ENCODE peak calls at places on chromosomes 3 and 15, in four cellular contexts. S, K, X and B are unnamed samples.

GRCh38 chr3:113743006-113743639 is 2.9 kb downstream of the NAA50 start:
- DNase-seq in S (no peak), K (no peak), X (no peak), B (no peak)

GRCh38 chr3:141486416-141486734 is 452 bp upstream of the RASA2 start:
- DNase-seq in S (no peak), K (peak; percentile 56), X (no peak), B (peak; percentile 10)

GRCh38 chr3:47441796-47442551 is 33.8 kb downstream of the SCAP start:
- DNase-seq in S (no peak), K (peak; percentile 63), X (no peak), B (no peak)

GRCh38 chr3:84318273-84318809 is 640.4 kb upstream of the CADM2 start:
- DNase-seq in S (no peak), K (no peak), X (no peak), B (no peak)

GRCh38 chr15:63499611-63500010 is 4.8 kb upstream of the USP3 start:
- DNase-seq in S (no peak), K (no peak), X (no peak), B (no peak)

GRCh38 chr3:50617096-50617791 is at the start of gene MAPKAPK3:
- DNase-seq in S (no peak), K (peak; percentile 29), X (no peak), B (no peak)

GRCh38 chr3:28915711-28916481 is 365.0 kb upstream of the RBMS3 start:
- DNase-seq in S (no peak), K (no peak), X (no peak), B (peak; percentile 39)

GRCh38 chr3:159856496-159857098 is 132.0 kb upstream of the IL12A start:
- DNase-seq in S (no peak), K (no peak), X (no peak), B (no peak)

GRCh38 chr3:55690746-55691540 is 203.8 kb upstream of the WNT5A start:
- DNase-seq in S (peak; percentile 42), K (no peak), X (no peak), B (peak; percentile 36)

GRCh38 chr3:33883538-33884203 is 85.2 kb downstream of the PDCD6IP start:
- DNase-seq in S (no peak), K (peak; percentile 39), X (peak; percentile 40), B (no peak)

GRCh38 chr3:120062474-120062873 is 31.8 kb downstream of the GSK3B start:
- DNase-seq in S (no peak), K (no peak), X (no peak), B (no peak)

GRCh38 chr3:65685621-65686020 is 353.1 kb downstream of the MAGI1 start:
- DNase-seq in S (no peak), K (peak; percentile 7), X (no peak), B (no peak)

GRCh38 chr3:24493951-24494615 is 567 bp downstream of the THRB start:
- DNase-seq in S (no peak), K (peak; percentile 71), X (peak; percentile 64), B (peak; percentile 43)

GRCh38 chr3:156216852-156217251 is 96.5 kb downstream of the KCNAB1 start:
- DNase-seq in S (no peak), K (peak; percentile 75), X (no peak), B (no peak)

GRCh38 chr3:17151598-17152373 is 267.0 kb downstream of the PLCL2 start:
- DNase-seq in S (peak; percentile 92), K (no peak), X (peak; percentile 46), B (no peak)

GRCh38 chr3:13708871-13709595 is 160.1 kb downstream of the FBLN2 start:
- DNase-seq in S (no peak), K (no peak), X (no peak), B (no peak)

GRCh38 chr3:8443829-8444791 is 57.5 kb upstream of the LMCD1 start:
- DNase-seq in S (no peak), K (peak; percentile 99), X (no peak), B (peak; percentile 50)

GRCh38 chr3:112653209-112653871 is 12.4 kb upstream of the CCDC80 start:
- DNase-seq in S (no peak), K (no peak), X (no peak), B (no peak)

GRCh38 chr3:122392868-122393844 is 9.2 kb downstream of the FAM162A start:
- DNase-seq in S (no peak), K (peak; percentile 47), X (peak; percentile 14), B (peak; percentile 36)

GRCh38 chr15:40691737-40692136 is 3.2 kb upstream of the RAD51 start:
- DNase-seq in S (no peak), K (peak; percentile 21), X (no peak), B (no peak)

GRCh38 chr3:10738688-10739372 is 77.2 kb upstream of the SLC6A11 start:
- DNase-seq in S (no peak), K (peak; percentile 38), X (peak; percentile 75), B (peak; percentile 75)

GRCh38 chr3:5226783-5227182 is 39.3 kb downstream of the EDEM1 start:
- DNase-seq in S (no peak), K (peak; percentile 5), X (peak; percentile 41), B (no peak)

GRCh38 chr15:31308185-31308639 is 18.4 kb upstream of the KLF13 start:
- DNase-seq in S (no peak), K (no peak), X (no peak), B (no peak)

GRCh38 chr15:99312228-99312627 is 60.9 kb downstream of the LRRC28 start:
- DNase-seq in S (no peak), K (no peak), X (no peak), B (no peak)

GRCh38 chr3:143433787-143434378 is 314.3 kb downstream of the CHST2 start:
- DNase-seq in S (no peak), K (peak; percentile 4), X (peak; percentile 19), B (peak; percentile 25)

GRCh38 chr15:59232476-59232875 is 25.8 kb downstream of the LDHAL6B start:
- DNase-seq in S (no peak), K (no peak), X (no peak), B (no peak)

GRCh38 chr15:52324109-52324508 is 28.5 kb upstream of the MYO5C start:
- DNase-seq in S (no peak), K (no peak), X (no peak), B (no peak)

GRCh38 chr3:53949541-53949940 is 57.9 kb upstream of the SELENOK start:
- DNase-seq in S (no peak), K (no peak), X (no peak), B (no peak)

GRCh38 chr3:155673411-155673810 is 71.5 kb downstream of the PLCH1 start:
- DNase-seq in S (no peak), K (no peak), X (no peak), B (no peak)

GRCh38 chr15:58543664-58544335 is 112.0 kb downstream of the LIPC start:
- DNase-seq in S (no peak), K (no peak), X (peak; percentile 30), B (no peak)

GRCh38 chr3:12235691-12236090 is 53.2 kb upstream of the PPARG start:
- DNase-seq in S (no peak), K (no peak), X (no peak), B (no peak)

GRCh38 chr15:91348812-91349500 is 248.9 kb downstream of the SV2B start:
- DNase-seq in S (no peak), K (no peak), X (no peak), B (no peak)

GRCh38 chr3:190088890-190089289 is 31.8 kb downstream of the P3H2 start:
- DNase-seq in S (no peak), K (no peak), X (no peak), B (no peak)

GRCh38 chr3:190083631-190084030 is 37.1 kb downstream of the P3H2 start:
- DNase-seq in S (no peak), K (no peak), X (no peak), B (no peak)

GRCh38 chr3:190089711-190090110 is 31.0 kb downstream of the P3H2 start:
- DNase-seq in S (peak; percentile 59), K (no peak), X (no peak), B (no peak)

GRCh38 chr3:190084983-190085382 is 35.7 kb downstream of the P3H2 start:
- DNase-seq in S (no peak), K (no peak), X (no peak), B (no peak)

DNA sequence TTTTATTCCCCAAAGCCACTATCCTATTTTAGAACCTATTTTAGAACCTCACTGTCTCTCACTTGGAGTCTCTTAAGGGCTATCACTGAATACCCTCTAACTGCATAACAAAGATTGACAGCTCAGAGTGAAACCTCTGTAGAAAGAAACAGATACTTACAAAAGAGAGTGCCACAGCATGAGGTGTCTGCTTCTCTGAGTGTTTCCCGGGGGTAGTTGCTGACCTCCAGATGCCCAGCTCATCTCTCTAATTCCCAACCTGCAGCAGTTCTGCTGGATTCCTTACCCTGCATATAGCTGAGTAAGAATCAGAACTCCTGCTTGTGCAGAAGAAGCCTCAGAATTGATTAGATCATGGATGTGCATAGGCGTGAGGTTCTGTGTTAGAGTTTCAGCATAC is 34.5 kb downstream of the P3H2 start:
- DNase-seq in S (no peak), K (no peak), X (no peak), B (no peak)
- TF ChIP-seq FOXK2 in S (no peak), K (no peak), X (no peak), B (no peak)

GRCh38 chr3:73257186-73257585 is 195.7 kb downstream of the EBLN2 start:
- DNase-seq in S (no peak), K (no peak), X (no peak), B (no peak)

GRCh38 chr3:73259291-73259690 is 197.8 kb downstream of the EBLN2 start:
- DNase-seq in S (no peak), K (no peak), X (no peak), B (no peak)

GRCh38 chr3:73259841-73260240 is 198.4 kb downstream of the EBLN2 start:
- DNase-seq in S (no peak), K (no peak), X (no peak), B (no peak)

GRCh38 chr3:73255609-73256029 is 194.2 kb downstream of the EBLN2 start:
- DNase-seq in S (no peak), K (no peak), X (peak; percentile 72), B (peak; percentile 62)

DNA sequence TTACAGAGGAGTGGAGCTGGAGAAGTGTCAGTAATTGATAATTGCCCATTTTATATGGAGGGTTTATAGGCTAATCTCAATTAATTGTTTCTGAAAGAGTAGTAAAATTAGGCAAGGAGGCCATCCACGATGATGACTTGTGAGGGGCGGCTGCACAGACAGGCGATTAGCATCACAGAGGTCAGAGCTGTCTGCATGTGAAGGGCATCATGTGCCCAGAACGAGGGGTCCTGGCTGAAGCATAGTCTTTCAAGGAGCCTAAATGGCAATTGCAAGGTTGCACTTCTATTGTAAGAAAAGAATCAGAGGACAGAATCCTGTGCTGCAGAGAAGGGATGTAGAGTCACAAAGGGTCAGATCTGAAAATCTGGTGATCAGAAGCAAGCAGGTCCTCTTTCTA is 196.6 kb downstream of the EBLN2 start:
- DNase-seq in S (no peak), K (no peak), X (no peak), B (no peak)
- TF ChIP-seq FOXM1 in S (no peak), K (no peak), X (no peak), B (no peak)

GRCh38 chr3:25548836-25549235 is 115.9 kb downstream of the TOP2B start:
- DNase-seq in S (no peak), K (no peak), X (no peak), B (no peak)
- TF ChIP-seq FOXK2 in S (no peak), K (no peak), X (no peak), B (no peak)

DNA sequence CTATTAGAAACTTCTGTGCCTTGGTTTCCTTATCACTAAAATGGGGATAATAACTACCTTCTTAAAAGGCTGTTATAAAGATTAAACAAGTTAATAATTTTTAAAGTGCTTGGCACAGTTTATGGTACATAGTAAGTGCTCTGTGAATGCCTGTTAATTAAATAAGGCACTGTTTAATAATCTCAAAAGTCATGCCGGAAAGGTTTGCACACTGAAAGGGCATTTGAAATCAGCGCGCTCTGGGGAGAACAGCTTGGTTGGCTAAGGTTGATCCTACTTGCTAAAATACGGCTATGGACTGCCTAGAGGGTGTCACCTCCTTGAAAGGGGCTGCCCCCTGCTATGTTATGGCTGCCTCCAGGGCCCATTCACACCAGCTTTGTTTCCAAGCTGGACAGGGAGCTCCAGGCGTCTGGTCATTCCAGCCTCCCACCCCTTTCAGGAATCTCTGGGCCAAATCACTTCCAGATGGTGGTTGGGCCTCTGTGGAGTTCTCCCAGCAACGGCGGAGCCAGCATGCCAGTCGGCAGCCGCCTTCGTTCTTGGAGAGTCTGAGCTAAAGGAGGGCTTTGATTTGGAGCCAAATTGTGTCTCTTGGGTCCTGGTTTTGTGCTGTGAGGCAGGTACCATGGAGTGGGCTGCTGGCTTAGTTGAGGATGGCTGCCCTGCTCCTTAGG is 5.9 kb downstream of the FLNB start:
- DNase-seq in S (no peak), K (no peak), X (no peak), B (no peak)
- TF ChIP-seq FOXM1 in S (no peak), K (no peak), X (no peak), B (no peak)